ENCODE peak calls at places on chromosomes 16 and 17, in ten cellular contexts. J is H54; Y is astrocyte of the hippocampus; D is foreskin keratinocyte; C is SW480; I is activated effector memory CD4-positive, alpha-beta T cell treated with anti-CD3 and anti-CD28 coated beads, Interleukin-2, amount 50 U/mL, for 16 hours; O is C1 segment of cervical spinal cord; U is heart right ventricle; Z is stimulated activated CD8-positive, alpha-beta memory T cell treated with anti-CD3 and anti-CD28 coated beads, Interleukin-4, amount 100 ng/mL, for 24 hours; F is foreskin fibroblast. W is an unnamed sample.

GRCh38 chr17:15278381-15278780 is 13.3 kb upstream of the PMP22 start:
- DNase-seq in J (no peak), Y (no peak), D (no peak), C (no peak), I (no peak), O (no peak), U (no peak), Z (no peak), F (no peak), W (no peak)

GRCh38 chr16:5003211-5003610 is 30.5 kb downstream of the NAGPA start:
- DNase-seq in J (no peak), Y (no peak), D (no peak), C (no peak), I (no peak), O (no peak), U (no peak), Z (no peak), F (no peak), W (no peak)

GRCh38 chr17:77836557-77837041 is 121.9 kb upstream of the TNRC6C start:
- DNase-seq in J (no peak), Y (peak), D (peak), C (peak), I (peak), O (no peak), U (no peak), Z (no peak), F (peak), W (no peak)

GRCh38 chr16:3007957-3008748 is 4.6 kb upstream of the CLDN9 start:
- DNase-seq in J (no peak), Y (no peak), D (no peak), C (no peak), I (no peak), O (peak), U (no peak), Z (no peak), F (no peak), W (no peak)

GRCh38 chr17:18321309-18321708 is 6.2 kb downstream of the SMCR8 start:
- DNase-seq in J (no peak), Y (no peak), D (no peak), C (no peak), I (no peak), O (no peak), U (no peak), Z (no peak), F (no peak), W (no peak)

GRCh38 chr17:16439303-16439791 is 24.0 kb downstream of the TRPV2 start:
- DNase-seq in J (no peak), Y (peak), D (no peak), C (peak), I (no peak), O (no peak), U (no peak), Z (no peak), F (no peak), W (no peak)

GRCh38 chr17:62900096-62900495 is 65.9 kb upstream of the TANC2 start:
- DNase-seq in J (no peak), Y (no peak), D (no peak), C (no peak), I (no peak), O (no peak), U (no peak), Z (no peak), F (no peak), W (no peak)

GRCh38 chr17:6862822-6863221 is 31.3 kb upstream of the TEKT1 start:
- DNase-seq in J (no peak), Y (no peak), D (no peak), C (no peak), I (no peak), O (no peak), U (no peak), Z (no peak), F (no peak), W (no peak)

GRCh38 chr17:691423-691822 is 23.2 kb downstream of the VPS53 start:
- DNase-seq in J (no peak), Y (peak), D (peak), C (no peak), I (no peak), O (no peak), U (no peak), Z (no peak), F (peak), W (no peak)

GRCh38 chr17:59761385-59762021 is 54.0 kb downstream of the VMP1 start:
- DNase-seq in J (no peak), Y (peak), D (no peak), C (no peak), I (no peak), O (no peak), U (no peak), Z (no peak), F (peak), W (no peak)

GRCh38 chr17:18160128-18160856 is 23.3 kb upstream of the ALKBH5 start:
- DNase-seq in J (no peak), Y (no peak), D (no peak), C (no peak), I (no peak), O (no peak), U (no peak), Z (no peak), F (no peak), W (no peak)

GRCh38 chr17:48047113-48047740 is 932 bp upstream of the NFE2L1 start:
- DNase-seq in J (no peak), Y (no peak), D (no peak), C (peak), I (no peak), O (no peak), U (no peak), Z (no peak), F (no peak), W (no peak)

GRCh38 chr16:12320298-12320706 is 343.8 kb downstream of the SNX29 start:
- DNase-seq in J (no peak), Y (peak), D (no peak), C (no peak), I (no peak), O (no peak), U (no peak), Z (no peak), F (peak), W (no peak)

W was measured in uterus.